ENCODE peak calls at places on chromosomes 16 and 17, in four cellular contexts. C, E, O and T are unnamed samples. For H3K4me1, the result is how much of the 10 kb centered on the place peaks cover.

GRCh38 chr17:8960325-8961144 is 5.0 kb downstream of the PIK3R5 start:
- DNase-seq in E (no peak), O (no peak), C (no peak), T (no peak)

GRCh38 chr16:70764632-70765031 is 36.3 kb downstream of the VAC14 start:
- DNase-seq in O (no peak), C (no peak), E (no peak), T (no peak)

GRCh38 chr17:12256380-12256995 is 235.8 kb downstream of the MAP2K4 start:
- DNase-seq in O (peak), C (peak), E (no peak), T (no peak)

GRCh38 chr17:10624966-10625365 is 32.1 kb downstream of the MYH3 start:
- DNase-seq in C (no peak), E (peak), O (no peak), T (no peak)

GRCh38 chr17:49525831-49526741 is 31.0 kb downstream of the NGFR start:
- DNase-seq in E (no peak), C (no peak), O (no peak), T (no peak)

GRCh38 chr16:65834680-65835079 is 531.8 kb upstream of the CDH5 start:
- DNase-seq in E (no peak), C (no peak), O (no peak), T (no peak)

GRCh38 chr16:82655315-82655714 is 28.5 kb downstream of the CDH13 start:
- DNase-seq in C (peak), O (no peak), E (no peak), T (peak)

GRCh38 chr17:57527437-57528083 is 217.5 kb downstream of the CCDC182 start:
- DNase-seq in O (no peak), E (no peak), C (no peak), T (no peak)

GRCh38 chr16:68961778-68962402 is 118.6 kb downstream of the TANGO6 start:
- DNase-seq in E (no peak), C (no peak), O (no peak), T (no peak)

GRCh38 chr16:5509794-5510193 is 412.2 kb upstream of the EEF2KMT start:
- DNase-seq in O (no peak), E (no peak), C (no peak), T (no peak)

GRCh38 chr17:37698856-37699255 is 46.0 kb downstream of the HNF1B start:
- DNase-seq in O (no peak), C (no peak), E (no peak), T (no peak)

GRCh38 chr17:28272166-28272565 is 46.8 kb upstream of the TMEM97 start:
- DNase-seq in O (no peak), C (no peak), E (no peak), T (no peak)

GRCh38 chr17:47785538-47786123 is 36.0 kb downstream of the OSBPL7 start:
- DNase-seq in E (no peak), O (no peak), C (peak), T (no peak)

GRCh38 chr17:80474933-80475915 is 1.2 kb downstream of the NPTX1 start:
- DNase-seq in E (no peak), O (no peak), C (no peak), T (no peak)

GRCh38 chr17:28370035-28370743 is at the start of gene VTN:
- DNase-seq in E (peak), C (peak), O (no peak), T (no peak)

GRCh38 chr16:35752012-35752772 is 2292.8 kb downstream of the TP53TG3F start:
- DNase-seq in E (no peak), O (no peak), C (no peak), T (no peak)

GRCh38 chr17:62687997-62688396 is 60.5 kb downstream of the MRC2 start:
- DNase-seq in E (no peak), C (no peak), O (no peak), T (no peak)

GRCh38 chr17:29345066-29345465 is 45.1 kb upstream of the TAOK1 start:
- DNase-seq in C (no peak), O (no peak), E (no peak), T (no peak)

GRCh38 chr17:75394332-75394918 is 11.1 kb downstream of the GRB2 start:
- DNase-seq in E (no peak), O (no peak), C (no peak), T (no peak)

GRCh38 chr16:56202036-56202435 is 10.7 kb downstream of the GNAO1 start:
- DNase-seq in E (no peak), C (no peak), O (no peak), T (no peak)

GRCh38 chr16:18582902-18583301 is 21.0 kb upstream of the NOMO2 start:
- DNase-seq in C (no peak), E (no peak), O (no peak), T (no peak)

GRCh38 chr16:58111331-58111627 is 17.9 kb downstream of the CFAP20 start:
- DNase-seq in O (no peak), E (no peak), C (no peak), T (no peak)

GRCh38 chr17:70773210-70773609 is 603.9 kb downstream of the KCNJ2 start:
- DNase-seq in O (no peak), E (no peak), C (no peak), T (no peak)

GRCh38 chr17:17999364-18000007 is 26.8 kb downstream of the DRC3 start:
- DNase-seq in C (no peak), O (no peak), E (no peak), T (no peak)

GRCh38 chr17:78781339-78782304 is at the start of gene CYTH1:
- DNase-seq in E (peak), C (peak), O (no peak), T (peak)

GRCh38 chr16:177394-177822 is 928 bp downstream of the HBA1 start:
- DNase-seq in O (no peak), C (peak), E (no peak), T (no peak)

GRCh38 chr17:81086789-81087551 is 52.0 kb downstream of the BAIAP2 start:
- DNase-seq in E (no peak), C (no peak), O (no peak), T (no peak)

GRCh38 chr17:55547027-55547670 is 35.9 kb upstream of the SMIM36 start:
- DNase-seq in E (no peak), O (no peak), C (peak), T (no peak)

GRCh38 chr16:13845232-13845631 is 74.7 kb upstream of the ERCC4 start:
- DNase-seq in C (no peak), O (no peak), E (no peak), T (no peak)

GRCh38 chr16:79089735-79090284 is 510.7 kb downstream of the MAF start:
- DNase-seq in O (no peak), C (no peak), E (no peak), T (peak)

GRCh38 chr17:73667184-73667959 is 23.1 kb upstream of the SDK2 start:
- DNase-seq in C (no peak), O (no peak), E (no peak), T (no peak)

GRCh38 chr17:48494335-48494734 is 36.5 kb downstream of the HOXB1 start:
- DNase-seq in C (peak), O (no peak), E (no peak), T (no peak)

GRCh38 chr16:54503011-54503410 is 216.4 kb upstream of the IRX3 start:
- DNase-seq in E (peak), O (no peak), C (peak), T (no peak)

DNA sequence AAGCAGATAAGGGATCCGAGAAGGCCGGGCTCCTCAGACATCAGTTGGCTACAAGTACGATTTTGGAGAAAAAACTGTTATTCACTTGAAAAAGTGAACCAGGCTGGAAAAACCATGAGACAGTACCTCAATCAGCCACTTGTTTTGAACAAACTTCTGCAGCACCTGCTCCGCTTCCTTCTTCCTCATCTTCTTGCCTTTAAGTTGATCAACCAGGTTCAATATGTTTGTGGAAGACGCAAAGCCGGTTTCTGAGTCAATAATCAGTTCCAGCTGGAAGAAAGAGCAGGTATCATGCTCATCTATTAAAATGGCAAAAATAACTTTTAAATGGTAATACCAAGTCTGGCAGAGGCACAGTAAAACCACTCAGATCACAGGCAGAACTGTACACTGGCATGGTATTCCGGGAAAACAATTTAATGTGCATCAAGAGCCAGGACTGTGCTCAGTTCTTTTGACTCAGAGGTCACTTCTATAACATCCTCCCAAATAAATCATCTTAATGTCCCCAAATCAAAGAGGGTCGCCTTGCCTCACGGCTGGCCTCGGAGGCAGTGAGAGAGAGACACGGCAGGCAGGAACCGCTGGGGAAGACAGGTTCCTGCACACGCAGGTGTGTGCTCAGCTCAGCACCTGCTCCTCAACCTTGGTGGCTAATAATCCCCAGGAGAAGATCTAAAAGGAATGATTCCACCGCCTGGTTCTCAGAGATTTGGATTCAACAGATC is 29.7 kb downstream of the KDM8 start:
- DNase-seq in C (no peak), O (peak), E (no peak), T (no peak)
- H3K4me1 ChIP-seq in C (under half), O (under half), E (under half), T (half or more)

GRCh38 chr17:61335845-61336655 is 63.6 kb upstream of the TBX2 start:
- DNase-seq in E (no peak), C (no peak), O (peak), T (no peak)
- H3K4me1 ChIP-seq in E (under half), C (under half), O (under half), T (under half)

DNA sequence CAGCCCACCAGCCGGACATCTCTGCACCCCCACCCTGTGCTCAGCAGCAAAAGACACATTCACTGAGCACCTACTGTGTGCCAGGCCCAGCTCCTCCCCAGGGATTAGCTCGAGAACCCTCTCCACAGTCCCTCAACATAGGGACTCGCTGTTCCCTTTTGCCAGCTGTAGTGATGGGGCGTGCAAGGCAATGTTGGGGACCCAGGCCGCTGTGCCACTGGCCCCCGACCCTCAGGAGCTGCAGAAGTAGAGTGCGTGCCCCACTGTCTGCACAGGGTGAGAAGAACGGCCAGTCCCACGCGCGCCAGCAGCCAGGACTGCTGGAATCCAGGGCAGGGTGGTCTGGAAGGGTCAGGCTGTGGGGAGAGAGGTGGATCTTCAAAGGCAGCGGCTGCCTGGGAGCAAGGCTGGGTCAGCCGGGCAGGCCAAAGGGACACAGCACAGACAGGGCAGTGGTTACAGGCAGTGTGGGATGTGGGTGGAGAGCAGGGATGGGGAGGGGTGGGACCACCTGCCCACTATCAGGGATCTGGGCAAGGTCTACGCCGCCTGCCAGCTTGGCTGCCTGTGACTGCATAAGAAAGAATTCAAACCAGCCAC is 86.9 kb upstream of the GSE1 start:
- DNase-seq in E (no peak), O (no peak), C (no peak), T (no peak)
- H3K4me1 ChIP-seq in E (under half), O (under half), C (half or more), T (under half)

GRCh38 chr16:2535644-2536021 is 2.2 kb upstream of the PDPK1 start:
- DNase-seq in O (no peak), C (peak), E (peak), T (no peak)

GRCh38 chr16:2531696-2532493 is 687 bp upstream of the CEMP1 start:
- DNase-seq in E (peak), O (peak), C (peak), T (peak)

GRCh38 chr16:2532494-2533141 is 1.4 kb upstream of the CEMP1 start:
- DNase-seq in C (peak), E (peak), O (peak), T (peak)

GRCh38 chr16:2533912-2534311 is 2.7 kb upstream of the CEMP1 start:
- DNase-seq in O (no peak), C (no peak), E (no peak), T (no peak)

DNA sequence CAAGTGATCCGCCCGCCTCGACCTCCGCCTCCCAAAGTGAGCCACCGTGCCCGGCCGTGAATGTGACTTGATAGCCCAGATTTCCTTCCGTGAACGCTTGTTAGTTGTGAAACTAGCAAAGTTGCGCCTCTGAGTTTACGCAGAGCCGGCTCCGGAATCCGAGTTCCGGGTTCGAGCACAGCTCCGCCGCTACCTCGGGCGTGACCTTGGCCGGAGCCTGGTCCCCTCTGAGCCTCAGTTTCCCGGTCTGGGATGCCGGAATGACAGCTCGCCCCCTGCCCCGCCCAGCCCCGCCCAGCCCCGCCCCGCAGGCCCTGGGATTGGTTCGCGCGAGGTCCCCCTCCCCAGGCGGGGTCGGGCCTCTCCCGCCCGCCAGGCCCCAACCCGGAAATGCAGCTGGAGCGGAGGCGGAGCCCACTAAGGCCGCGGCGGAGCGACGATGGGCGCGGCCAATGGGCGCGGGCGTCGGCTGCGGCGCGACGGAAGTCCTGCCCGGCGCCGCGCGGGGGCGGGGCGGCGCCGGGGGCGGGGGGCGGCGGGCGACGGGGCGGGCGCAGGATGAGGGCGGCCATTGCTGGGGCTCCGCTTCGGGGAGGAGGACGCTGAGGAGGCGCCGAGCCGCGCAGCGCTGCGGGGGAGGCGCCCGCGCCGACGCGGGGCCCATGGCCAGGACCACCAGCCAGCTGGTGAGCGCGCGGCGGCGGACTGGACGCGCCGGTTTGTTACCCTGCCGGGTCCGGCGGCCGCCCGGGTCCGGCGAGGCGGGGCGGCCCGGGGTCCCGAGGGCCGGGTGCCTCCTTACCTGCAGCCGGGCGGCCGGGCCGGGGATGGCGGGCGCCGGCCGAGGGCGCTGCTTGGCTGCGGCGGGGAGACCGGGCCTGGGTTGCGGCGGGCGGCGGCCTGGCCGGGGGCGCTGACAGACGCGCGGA is at the start of gene PDPK1:
- DNase-seq in C (peak), E (peak), O (peak), T (peak)
- H3K4me1 ChIP-seq in C (under half), E (under half), O (under half), T (under half)

GRCh38 chr16:24998201-24998600 is 17.0 kb downstream of the ARHGAP17 start:
- DNase-seq in O (no peak), C (no peak), E (no peak), T (no peak)

GRCh38 chr16:24996301-24996700 is 18.9 kb downstream of the ARHGAP17 start:
- DNase-seq in E (no peak), O (no peak), C (peak), T (no peak)

GRCh38 chr16:24999088-24999670 is 16.0 kb downstream of the ARHGAP17 start:
- DNase-seq in C (no peak), O (no peak), E (no peak), T (no peak)

GRCh38 chr16:24996731-24997130 is 18.4 kb downstream of the ARHGAP17 start:
- DNase-seq in E (no peak), C (no peak), O (no peak), T (no peak)

DNA sequence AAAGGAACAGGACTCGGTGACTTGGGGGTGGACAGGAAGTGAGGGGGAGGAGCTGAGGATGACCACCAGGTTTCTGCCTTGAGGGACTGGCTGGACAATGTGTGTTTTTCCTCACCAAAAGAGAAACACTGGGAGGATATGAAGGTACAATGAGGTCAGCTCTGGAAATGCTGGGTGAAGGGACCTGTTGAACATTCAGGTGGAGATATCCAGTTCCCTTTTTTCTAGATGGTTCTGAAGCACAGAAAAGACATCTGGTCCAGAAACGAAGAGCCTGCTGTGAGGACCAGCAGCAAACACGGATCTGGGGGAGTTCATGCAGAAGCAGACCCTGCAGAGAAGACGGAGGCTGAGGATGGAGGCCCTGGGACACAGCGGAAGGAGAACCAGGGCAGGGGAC is 17.5 kb downstream of the ARHGAP17 start:
- DNase-seq in E (no peak), C (no peak), O (no peak), T (no peak)
- H3K4me1 ChIP-seq in E (half or more), C (under half), O (under half), T (under half)

GRCh38 chr17:6589266-6589946 is 33.1 kb upstream of the PITPNM3 start:
- DNase-seq in O (no peak), E (no peak), C (peak), T (no peak)
- H3K4me1 ChIP-seq in O (under half), E (under half), C (under half), T (under half)

GRCh38 chr16:11707679-11708197 is 34.9 kb downstream of the TXNDC11 start:
- DNase-seq in C (no peak), O (no peak), E (no peak), T (no peak)
- H3K4me1 ChIP-seq in C (under half), O (under half), E (half or more), T (under half)

GRCh38 chr17:2980211-2980903 is 83.0 kb downstream of the OR1D5 start:
- DNase-seq in C (no peak), E (no peak), O (no peak), T (no peak)

GRCh38 chr17:2986925-2987324 is 76.5 kb downstream of the OR1D5 start:
- DNase-seq in E (no peak), O (no peak), C (no peak), T (no peak)

GRCh38 chr17:2981325-2981724 is 82.1 kb downstream of the OR1D5 start:
- DNase-seq in O (no peak), C (no peak), E (no peak), T (no peak)

GRCh38 chr17:2980904-2981246 is 82.5 kb downstream of the OR1D5 start:
- DNase-seq in C (no peak), E (no peak), O (no peak), T (no peak)

DNA sequence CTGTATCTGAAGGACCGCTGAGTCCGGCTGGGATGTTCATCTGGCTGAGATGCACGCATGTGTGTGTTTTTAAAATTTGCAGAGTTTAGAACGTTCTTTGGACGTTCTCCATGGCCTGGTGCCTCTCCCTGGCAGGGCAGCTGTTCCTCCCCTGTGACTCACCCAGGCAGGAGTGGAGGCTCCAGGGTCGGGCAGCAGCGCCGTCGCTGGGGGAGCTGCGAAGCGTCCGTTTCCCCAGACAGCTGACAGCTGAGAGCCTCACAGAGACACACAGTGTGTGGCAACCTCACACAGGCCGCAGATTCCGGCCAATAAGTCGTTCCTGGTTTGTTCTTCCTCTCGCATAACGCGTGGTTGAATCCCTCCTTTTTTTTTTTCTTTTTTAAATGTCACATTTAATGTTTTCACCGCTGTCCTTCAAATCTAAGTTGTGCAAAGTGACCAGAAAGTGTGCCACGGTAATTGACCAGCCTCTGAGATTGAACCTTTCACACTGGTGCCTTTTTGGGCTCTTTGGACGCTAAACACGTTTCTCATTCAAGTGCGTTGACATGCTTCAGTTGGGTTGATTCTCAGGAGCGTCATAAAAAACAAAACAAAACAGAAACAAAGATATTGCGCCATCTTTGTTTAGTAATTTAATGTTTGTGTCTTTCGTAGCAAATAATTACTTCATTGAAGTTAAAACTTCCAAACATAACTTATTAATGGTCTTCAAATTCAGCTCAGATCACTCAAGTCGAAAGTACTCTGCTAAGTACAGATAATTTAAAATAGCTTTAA is 80.4 kb downstream of the OR1D5 start:
- DNase-seq in E (peak), C (peak), O (no peak), T (no peak)
- H3K4me1 ChIP-seq in E (under half), C (under half), O (under half), T (under half)